ENCODE peak calls at places on chromosomes 5 and 9, in four cellular contexts. P is H9, H is H1, I is neuronal stem cell. G is an unnamed sample.

GRCh38 chr9:120368799-120369198 is 211.2 kb downstream of the CDK5RAP2 start:
- DNase-seq in I (no peak), P (no peak), H (no peak), G (no peak)

GRCh38 chr9:136711751-136712689 is at the start of gene DIPK1B:
- DNase-seq in P (peak; percentile 75), H (peak; percentile 86), I (peak; percentile 85), G (no peak)

GRCh38 chr5:139925650-139926640 is 117.2 kb downstream of the NRG2 start:
- DNase-seq in I (no peak), P (no peak), H (peak; percentile 38), G (no peak)

GRCh38 chr9:33661186-33661585 is 134.2 kb upstream of the PRSS3 start:
- DNase-seq in I (no peak), H (no peak), P (no peak), G (peak; percentile 11)

GRCh38 chr5:119323630-119324000 is 32.2 kb upstream of the TNFAIP8 start:
- DNase-seq in I (no peak), H (no peak), P (no peak), G (peak; percentile 43)

GRCh38 chr9:124182741-124183140 is 75.0 kb upstream of the NEK6 start:
- DNase-seq in P (no peak), H (no peak), I (no peak), G (no peak)

GRCh38 chr5:128579111-128579510 is 41.1 kb upstream of the FBN2 start:
- DNase-seq in H (no peak), I (no peak), P (no peak), G (peak; percentile 27)

GRCh38 chr5:56851258-56851941 is 36.1 kb downstream of the MAP3K1 start:
- DNase-seq in H (no peak), P (no peak), I (no peak), G (peak; percentile 81)

GRCh38 chr9:132833451-132834130 is 44.5 kb downstream of the AK8 start:
- DNase-seq in P (no peak), I (no peak), H (no peak), G (no peak)

GRCh38 chr5:119386945-119387344 is 31.1 kb downstream of the TNFAIP8 start:
- DNase-seq in P (no peak), H (no peak), I (no peak), G (no peak)

GRCh38 chr9:92189782-92190535 is 74.7 kb upstream of the SPTLC1 start:
- DNase-seq in H (no peak), P (peak; percentile 47), I (peak; percentile 27), G (no peak)

GRCh38 chr9:92187390-92187789 is 72.2 kb upstream of the SPTLC1 start:
- DNase-seq in H (no peak), I (no peak), P (no peak), G (no peak)

GRCh38 chr9:92188969-92189781 is 74.0 kb upstream of the SPTLC1 start:
- DNase-seq in I (no peak), P (no peak), H (no peak), G (no peak)

GRCh38 chr9:92186631-92187030 is 71.4 kb upstream of the SPTLC1 start:
- DNase-seq in H (no peak), P (no peak), I (no peak), G (no peak)

DNA sequence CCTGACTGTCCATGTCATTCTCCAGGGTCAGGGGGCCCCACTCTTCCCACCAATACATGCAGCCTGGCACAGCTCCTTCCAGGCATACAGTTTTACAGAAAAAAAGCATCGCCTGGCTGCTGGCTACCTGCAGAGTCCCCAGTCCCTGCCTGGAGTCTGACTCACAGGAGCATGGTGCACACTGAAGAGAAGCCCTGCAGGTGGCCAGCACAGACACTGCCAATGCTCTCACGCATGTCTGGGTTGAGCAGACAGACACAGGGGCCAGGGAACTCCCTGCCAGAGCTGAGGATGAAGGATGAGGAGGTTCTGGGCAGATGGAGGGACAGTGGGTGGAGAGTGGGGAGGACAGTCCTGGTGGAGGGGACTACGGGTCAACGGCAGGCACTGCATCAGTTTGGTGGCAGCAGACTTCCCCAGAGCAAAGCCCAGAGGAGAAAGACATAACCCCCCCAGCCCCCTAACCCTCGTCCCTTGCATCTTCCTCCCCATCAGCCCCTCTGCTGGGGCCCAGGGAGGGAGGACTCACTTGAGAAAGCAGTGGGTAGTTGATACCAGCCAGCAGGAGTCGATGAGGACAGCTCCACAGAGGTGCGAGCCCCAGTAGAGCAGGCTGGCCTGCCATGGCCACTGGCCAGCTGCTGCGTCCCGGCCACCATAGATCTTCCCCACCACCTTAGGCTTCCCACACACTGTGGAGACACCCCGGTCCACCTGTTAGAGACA is 72.9 kb upstream of the SPTLC1 start:
- DNase-seq in P (no peak), H (no peak), I (no peak), G (peak; percentile 33)
- H2AK5ac ChIP-seq in P (no peak overlapping the region), H (no peak overlapping the region), I (no peak overlapping the region), G (peak overlapping the region; percentile 4)

GRCh38 chr5:108801776-108802175 is 54.1 kb downstream of the FER start:
- DNase-seq in I (no peak), P (no peak), H (no peak), G (peak; percentile 90)

GRCh38 chr5:108797396-108797795 is 49.7 kb downstream of the FER start:
- DNase-seq in H (no peak), I (no peak), P (no peak), G (no peak)

GRCh38 chr5:108798866-108799265 is 51.2 kb downstream of the FER start:
- DNase-seq in H (no peak), P (no peak), I (no peak), G (no peak)

GRCh38 chr5:108797986-108798385 is 50.3 kb downstream of the FER start:
- DNase-seq in I (no peak), P (no peak), H (no peak), G (peak; percentile 34)

GRCh38 chr5:108801301-108801700 is 53.6 kb downstream of the FER start:
- DNase-seq in P (no peak), I (no peak), H (no peak), G (no peak)
- H2BK15ac ChIP-seq in P (no peak overlapping the region), I (no peak overlapping the region), H (no peak overlapping the region), G (no peak overlapping the region)

DNA sequence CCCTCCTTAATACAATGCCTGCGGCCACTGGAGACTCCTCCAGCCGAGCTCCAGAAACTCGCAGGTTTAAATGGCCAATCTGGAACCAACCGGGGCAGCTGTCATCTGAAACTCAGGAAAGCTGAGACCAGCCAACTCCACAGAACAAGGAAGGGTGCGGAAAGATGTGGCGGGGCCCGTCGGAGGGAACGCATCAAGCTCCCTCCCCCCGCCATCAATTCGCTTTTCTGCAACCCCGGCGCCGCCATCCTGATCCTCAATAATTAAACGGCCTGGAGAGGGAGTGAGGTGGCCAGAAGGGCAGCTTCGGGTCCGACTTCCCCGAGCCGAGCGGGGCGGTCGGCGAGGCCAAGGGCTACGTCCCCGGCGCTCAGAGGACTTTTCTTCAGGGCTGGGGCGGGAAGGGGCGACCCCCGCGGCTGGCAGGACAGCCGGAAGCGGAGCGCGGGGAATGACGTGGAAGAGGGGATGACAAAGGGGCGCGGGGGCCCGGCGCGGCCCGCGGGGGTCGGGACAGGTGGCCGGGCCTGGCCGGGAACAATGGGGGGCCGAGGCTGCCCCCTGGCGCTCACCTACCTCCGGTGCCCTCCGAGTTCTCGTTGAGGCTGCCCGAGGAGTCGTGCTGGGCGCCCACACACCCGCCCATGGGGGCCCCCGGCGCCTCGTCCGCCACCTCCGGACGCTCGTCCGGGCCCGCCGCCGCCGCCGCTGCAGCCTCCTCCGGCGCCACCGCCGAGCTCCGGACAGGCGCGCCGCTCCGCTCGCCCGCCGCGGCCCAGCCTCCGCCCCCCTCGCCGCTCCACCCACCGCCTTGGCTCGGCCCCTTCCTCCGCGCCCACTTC is at the start of gene UBTD2:
- DNase-seq in P (peak; percentile 82), H (peak; percentile 88), I (peak; percentile 75), G (peak; percentile 86)
- H2BK12ac ChIP-seq in P (no peak within 1 kb of the TSS), H (peak within 1 kb of the TSS; percentile 23), I (no peak within 1 kb of the TSS), G (no peak within 1 kb of the TSS)

DNA sequence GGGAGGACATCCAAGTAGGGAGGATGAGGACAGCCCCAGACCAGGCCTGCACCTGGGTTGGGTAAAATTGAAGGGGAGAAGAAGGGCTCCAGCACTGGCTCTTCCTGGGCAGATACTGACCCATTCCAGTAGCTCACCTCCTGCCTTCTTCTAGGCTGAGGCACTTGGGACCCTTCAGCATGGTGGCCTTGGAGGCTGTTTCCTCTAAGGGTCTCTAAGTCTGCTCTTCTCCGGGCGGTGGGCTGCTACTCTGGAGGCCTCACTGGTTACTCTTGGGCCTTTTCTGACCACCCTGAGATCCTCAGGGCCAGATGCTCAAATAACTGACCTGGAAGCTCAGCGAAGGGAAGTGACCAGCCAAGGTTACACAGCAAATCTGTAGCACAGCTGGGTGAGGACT is 2.8 kb upstream of the TIFAB start:
- DNase-seq in P (no peak), I (no peak), H (no peak), G (no peak)
- H2AK5ac ChIP-seq in P (no peak overlapping the region), I (no peak overlapping the region), H (no peak overlapping the region), G (no peak overlapping the region)

GRCh38 chr5:150144211-150144801 is 11.3 kb downstream of the PDGFRB start:
- DNase-seq in P (no peak), I (no peak), H (no peak), G (peak; percentile 81)
- H2BK15ac ChIP-seq in P (no peak overlapping the region), I (peak overlapping the region; percentile 56), H (peak overlapping the region; percentile 16), G (peak overlapping the region; percentile 94)

GRCh38 chr9:78114581-78114980 is 83.0 kb upstream of the GNAQ start:
- DNase-seq in P (no peak), I (no peak), H (no peak), G (no peak)

GRCh38 chr9:78112004-78112403 is 80.4 kb upstream of the GNAQ start:
- DNase-seq in P (no peak), H (no peak), I (no peak), G (no peak)

GRCh38 chr9:78115073-78115472 is 83.5 kb upstream of the GNAQ start:
- DNase-seq in P (no peak), H (no peak), I (no peak), G (peak; percentile 6)

GRCh38 chr9:78103971-78104433 is 72.4 kb upstream of the GNAQ start:
- DNase-seq in I (no peak), P (no peak), H (no peak), G (no peak)

DNA sequence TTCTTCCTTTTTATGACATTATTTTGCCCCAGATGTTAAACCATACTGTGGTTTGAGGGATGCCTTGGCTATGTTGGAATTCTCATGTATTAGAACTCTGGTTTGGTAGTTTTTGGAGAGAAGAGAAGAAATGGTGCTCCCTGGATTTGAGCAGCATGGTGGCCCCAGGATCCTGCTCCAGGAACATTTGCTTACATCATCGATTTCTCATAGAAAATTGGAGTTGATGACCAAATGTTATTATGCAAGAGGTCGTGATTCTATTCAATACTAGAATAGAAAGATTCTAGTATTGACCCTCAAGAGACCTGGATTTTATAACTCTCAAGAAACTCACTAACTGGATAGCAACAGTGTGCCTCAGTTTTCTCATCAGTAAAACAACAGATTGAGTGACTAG is 77.5 kb upstream of the GNAQ start:
- DNase-seq in H (no peak), I (no peak), P (no peak), G (no peak)
- H2BK12ac ChIP-seq in H (no peak overlapping the region), I (no peak overlapping the region), P (no peak overlapping the region), G (no peak overlapping the region)

GRCh38 chr5:76808142-76808691 is 10.6 kb upstream of the F2RL1 start:
- DNase-seq in P (peak; percentile 95), I (no peak), H (peak; percentile 74), G (peak; percentile 38)
- H2AK5ac ChIP-seq in P (no peak overlapping the region), I (no peak overlapping the region), H (peak overlapping the region; percentile 58), G (peak overlapping the region; percentile 8)

DNA sequence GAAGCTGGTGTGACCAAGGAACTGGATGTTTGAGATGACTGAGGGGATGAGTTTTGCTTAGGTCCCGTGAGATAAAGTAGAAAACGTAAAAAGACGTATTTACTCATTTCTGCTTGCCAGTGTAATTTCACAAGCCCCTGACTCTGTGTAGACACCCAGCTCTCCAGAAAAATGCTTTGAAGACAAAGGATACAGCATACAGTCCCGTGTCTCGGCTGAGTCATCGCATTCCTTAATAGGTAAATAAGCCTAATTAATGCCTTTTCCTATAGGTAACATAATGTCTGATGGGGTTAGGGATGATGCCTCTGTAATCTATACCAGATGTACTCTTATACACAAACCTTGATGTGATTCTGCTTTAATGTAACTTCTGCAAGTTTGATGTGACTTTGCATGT is 20.2 kb downstream of the S100Z start:
- DNase-seq in P (no peak), I (no peak), H (no peak), G (no peak)
- H2BK15ac ChIP-seq in P (no peak overlapping the region), I (no peak overlapping the region), H (no peak overlapping the region), G (no peak overlapping the region)

GRCh38 chr9:127252405-127253093 is 12.0 kb upstream of the GARNL3 start:
- DNase-seq in I (no peak), H (no peak), P (no peak), G (no peak)
- H2BK12ac ChIP-seq in I (no peak overlapping the region), H (no peak overlapping the region), P (no peak overlapping the region), G (no peak overlapping the region)

G was measured in mesenchymal stem cell.